ENCODE peak calls at places on chromosome 11, in eight cellular contexts. One of them, this sample, is unnamed.
A peak's percentile ranks its signal among the peaks of the same experiment; 100 is the strongest.

GRCh38 chr11:2664331-2664730 is 35.5 kb downstream of the KCNQ1OT1 start:
- DNase-seq in cardiac muscle cell: no peak
- DNase-seq in neural progenitor cell: no peak
- DNase-seq in endothelial cell of umbilical vein: no peak
- DNase-seq in upper lobe of left lung: no peak
- DNase-seq in right atrium auricular region: peak; percentile 49
- DNase-seq in left ventricle myocardium inferior: no peak
- DNase-seq in upper lobe of right lung: no peak
- DNase-seq in this sample: no peak

GRCh38 chr11:117037952-117038350 is 60.3 kb downstream of the SIK3 start:
- DNase-seq in left ventricle myocardium inferior: no peak
- DNase-seq in neural progenitor cell: no peak
- DNase-seq in upper lobe of left lung: no peak
- DNase-seq in cardiac muscle cell: no peak
- DNase-seq in endothelial cell of umbilical vein: peak; percentile 78
- DNase-seq in right atrium auricular region: no peak
- DNase-seq in upper lobe of right lung: no peak
- DNase-seq in this sample: no peak

GRCh38 chr11:70581991-70582885 is 183.9 kb downstream of the CTTN start:
- DNase-seq in upper lobe of left lung: no peak
- DNase-seq in upper lobe of right lung: peak; percentile 53
- DNase-seq in neural progenitor cell: no peak
- DNase-seq in left ventricle myocardium inferior: no peak
- DNase-seq in endothelial cell of umbilical vein: no peak
- DNase-seq in right atrium auricular region: no peak
- DNase-seq in cardiac muscle cell: no peak
- DNase-seq in this sample: no peak

GRCh38 chr11:126403658-126404057 is 48.2 kb downstream of the ST3GAL4 start:
- DNase-seq in right atrium auricular region: no peak
- DNase-seq in cardiac muscle cell: no peak
- DNase-seq in neural progenitor cell: no peak
- DNase-seq in left ventricle myocardium inferior: no peak
- DNase-seq in upper lobe of left lung: no peak
- DNase-seq in endothelial cell of umbilical vein: no peak
- DNase-seq in upper lobe of right lung: peak; percentile 48
- DNase-seq in this sample: no peak

GRCh38 chr11:43694477-43694876 is 13.9 kb downstream of the HSD17B12 start:
- DNase-seq in endothelial cell of umbilical vein: no peak
- DNase-seq in neural progenitor cell: no peak
- DNase-seq in left ventricle myocardium inferior: no peak
- DNase-seq in cardiac muscle cell: no peak
- DNase-seq in upper lobe of left lung: no peak
- DNase-seq in right atrium auricular region: no peak
- DNase-seq in upper lobe of right lung: no peak
- DNase-seq in this sample: no peak

GRCh38 chr11:77547863-77548551 is 41.7 kb upstream of the AQP11 start:
- DNase-seq in left ventricle myocardium inferior: no peak
- DNase-seq in upper lobe of right lung: no peak
- DNase-seq in endothelial cell of umbilical vein: peak; percentile 58
- DNase-seq in upper lobe of left lung: peak; percentile 24
- DNase-seq in right atrium auricular region: peak; percentile 51
- DNase-seq in cardiac muscle cell: peak; percentile 82
- DNase-seq in neural progenitor cell: peak; percentile 80
- DNase-seq in this sample: peak; percentile 0

GRCh38 chr11:1554981-1555712 is 16.9 kb downstream of the DUSP8 start:
- DNase-seq in neural progenitor cell: no peak
- DNase-seq in upper lobe of left lung: no peak
- DNase-seq in endothelial cell of umbilical vein: no peak
- DNase-seq in left ventricle myocardium inferior: no peak
- DNase-seq in right atrium auricular region: no peak
- DNase-seq in upper lobe of right lung: peak; percentile 59
- DNase-seq in cardiac muscle cell: no peak
- DNase-seq in this sample: no peak

GRCh38 chr11:103047837-103048236 is 44.1 kb downstream of the DCUN1D5 start:
- DNase-seq in upper lobe of left lung: no peak
- DNase-seq in neural progenitor cell: no peak
- DNase-seq in right atrium auricular region: no peak
- DNase-seq in cardiac muscle cell: no peak
- DNase-seq in left ventricle myocardium inferior: no peak
- DNase-seq in upper lobe of right lung: no peak
- DNase-seq in endothelial cell of umbilical vein: no peak
- DNase-seq in this sample: no peak

GRCh38 chr11:75597636-75598035 is 35.6 kb downstream of the SERPINH1 start:
- DNase-seq in upper lobe of right lung: no peak
- DNase-seq in upper lobe of left lung: no peak
- DNase-seq in cardiac muscle cell: peak; percentile 47
- DNase-seq in right atrium auricular region: no peak
- DNase-seq in left ventricle myocardium inferior: no peak
- DNase-seq in neural progenitor cell: peak; percentile 80
- DNase-seq in endothelial cell of umbilical vein: peak; percentile 41
- DNase-seq in this sample: no peak

GRCh38 chr11:57491371-57492061 is 24.0 kb downstream of the SLC43A1 start:
- DNase-seq in upper lobe of right lung: peak; percentile 72
- DNase-seq in left ventricle myocardium inferior: peak; percentile 46
- DNase-seq in neural progenitor cell: peak; percentile 72
- DNase-seq in upper lobe of left lung: no peak
- DNase-seq in endothelial cell of umbilical vein: peak; percentile 39
- DNase-seq in right atrium auricular region: no peak
- DNase-seq in cardiac muscle cell: peak; percentile 46
- DNase-seq in this sample: peak; percentile 27

GRCh38 chr11:131476266-131476665 is 105.9 kb downstream of the NTM start:
- DNase-seq in upper lobe of left lung: no peak
- DNase-seq in upper lobe of right lung: no peak
- DNase-seq in right atrium auricular region: no peak
- DNase-seq in neural progenitor cell: no peak
- DNase-seq in left ventricle myocardium inferior: no peak
- DNase-seq in endothelial cell of umbilical vein: no peak
- DNase-seq in cardiac muscle cell: no peak
- DNase-seq in this sample: no peak

GRCh38 chr11:117597083-117597482 is 199.9 kb downstream of the DSCAML1 start:
- DNase-seq in neural progenitor cell: peak; percentile 83
- DNase-seq in right atrium auricular region: no peak
- DNase-seq in upper lobe of right lung: peak; percentile 75
- DNase-seq in endothelial cell of umbilical vein: peak; percentile 38
- DNase-seq in cardiac muscle cell: peak; percentile 51
- DNase-seq in upper lobe of left lung: no peak
- DNase-seq in left ventricle myocardium inferior: peak; percentile 47
- DNase-seq in this sample: peak; percentile 12

GRCh38 chr11:76610871-76611475 is 59.6 kb downstream of the LRRC32 start:
- DNase-seq in left ventricle myocardium inferior: peak; percentile 65
- DNase-seq in upper lobe of left lung: no peak
- DNase-seq in cardiac muscle cell: no peak
- DNase-seq in upper lobe of right lung: no peak
- DNase-seq in endothelial cell of umbilical vein: no peak
- DNase-seq in neural progenitor cell: no peak
- DNase-seq in right atrium auricular region: no peak
- DNase-seq in this sample: no peak

GRCh38 chr11:23555085-23555484 is 694.8 kb upstream of the CCDC179 start:
- DNase-seq in neural progenitor cell: no peak
- DNase-seq in upper lobe of left lung: no peak
- DNase-seq in endothelial cell of umbilical vein: peak; percentile 57
- DNase-seq in left ventricle myocardium inferior: no peak
- DNase-seq in upper lobe of right lung: no peak
- DNase-seq in cardiac muscle cell: peak; percentile 9
- DNase-seq in right atrium auricular region: no peak
- DNase-seq in this sample: no peak

DNA sequence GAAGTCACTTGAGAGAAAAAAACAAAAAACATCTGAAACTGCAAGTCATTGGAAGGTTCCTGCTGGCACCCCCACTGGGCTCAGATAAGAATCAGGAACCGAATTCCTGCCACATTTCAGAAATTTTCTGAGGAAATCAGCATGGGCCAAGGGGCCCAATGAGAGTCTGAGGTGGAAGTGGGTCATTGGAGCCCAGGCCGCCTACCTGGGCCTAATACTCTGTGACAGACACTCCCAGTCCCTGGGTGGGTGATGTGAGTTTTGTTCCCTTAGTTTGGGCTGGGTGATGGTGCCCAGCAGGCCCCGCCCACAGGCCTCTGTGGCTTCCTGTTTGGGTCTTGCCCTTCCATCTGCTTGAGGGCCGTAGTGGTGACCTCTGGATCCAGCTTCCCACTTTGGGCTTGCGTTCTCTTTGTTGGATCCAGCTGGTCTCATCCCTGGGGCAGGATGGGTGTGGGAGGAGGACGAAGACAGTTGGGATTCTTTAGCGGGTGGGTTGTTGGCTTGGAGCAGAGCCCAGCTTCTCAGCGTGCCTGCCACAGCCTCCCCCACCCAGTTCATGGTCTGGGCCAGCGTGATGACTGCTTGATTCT is 40.7 kb downstream of the PARVA start:
- DNase-seq in endothelial cell of umbilical vein: no peak
- DNase-seq in upper lobe of right lung: no peak
- DNase-seq in neural progenitor cell: no peak
- DNase-seq in upper lobe of left lung: no peak
- DNase-seq in right atrium auricular region: no peak
- DNase-seq in cardiac muscle cell: peak; percentile 82
- DNase-seq in left ventricle myocardium inferior: no peak
- DNase-seq in this sample: no peak
- H3K27ac ChIP-seq in endothelial cell of umbilical vein: no peak overlapping the region
- H3K27ac ChIP-seq in upper lobe of right lung: no peak overlapping the region
- H3K27ac ChIP-seq in neural progenitor cell: no peak overlapping the region
- H3K27ac ChIP-seq in upper lobe of left lung: no peak overlapping the region
- H3K27ac ChIP-seq in right atrium auricular region: peak overlapping the region; percentile 35
- H3K27ac ChIP-seq in cardiac muscle cell: no peak overlapping the region
- H3K27ac ChIP-seq in left ventricle myocardium inferior: no peak overlapping the region
- H3K27ac ChIP-seq in this sample: no peak overlapping the region

GRCh38 chr11:114738954-114739353 is 60.6 kb downstream of the NXPE2 start:
- DNase-seq in left ventricle myocardium inferior: no peak
- DNase-seq in right atrium auricular region: no peak
- DNase-seq in upper lobe of right lung: no peak
- DNase-seq in endothelial cell of umbilical vein: peak; percentile 50
- DNase-seq in neural progenitor cell: peak; percentile 71
- DNase-seq in cardiac muscle cell: peak; percentile 60
- DNase-seq in upper lobe of left lung: peak; percentile 24
- DNase-seq in this sample: no peak
- TF ChIP-seq CTCF in left ventricle myocardium inferior: peak; percentile 77
- TF ChIP-seq CTCF in right atrium auricular region: peak; percentile 43
- TF ChIP-seq CTCF in upper lobe of right lung: peak; percentile 76
- TF ChIP-seq CTCF in endothelial cell of umbilical vein: peak; percentile 57
- TF ChIP-seq CTCF in neural progenitor cell: peak; percentile 82
- TF ChIP-seq CTCF in cardiac muscle cell: peak; percentile 79
- TF ChIP-seq CTCF in upper lobe of left lung: peak; percentile 39
- TF ChIP-seq CTCF in this sample: peak; percentile 16

GRCh38 chr11:11806586-11806985 is 35.2 kb upstream of the USP47 start:
- DNase-seq in endothelial cell of umbilical vein: no peak
- DNase-seq in cardiac muscle cell: no peak
- DNase-seq in neural progenitor cell: no peak
- DNase-seq in upper lobe of left lung: no peak
- DNase-seq in upper lobe of right lung: no peak
- DNase-seq in right atrium auricular region: no peak
- DNase-seq in left ventricle myocardium inferior: no peak
- DNase-seq in this sample: no peak

GRCh38 chr11:11806074-11806473 is 35.7 kb upstream of the USP47 start:
- DNase-seq in endothelial cell of umbilical vein: no peak
- DNase-seq in cardiac muscle cell: no peak
- DNase-seq in left ventricle myocardium inferior: no peak
- DNase-seq in neural progenitor cell: no peak
- DNase-seq in right atrium auricular region: no peak
- DNase-seq in upper lobe of right lung: no peak
- DNase-seq in upper lobe of left lung: no peak
- DNase-seq in this sample: no peak

GRCh38 chr11:11808992-11809583 is 32.7 kb upstream of the USP47 start:
- DNase-seq in endothelial cell of umbilical vein: no peak
- DNase-seq in upper lobe of left lung: no peak
- DNase-seq in cardiac muscle cell: no peak
- DNase-seq in right atrium auricular region: no peak
- DNase-seq in neural progenitor cell: no peak
- DNase-seq in upper lobe of right lung: no peak
- DNase-seq in left ventricle myocardium inferior: no peak
- DNase-seq in this sample: no peak

GRCh38 chr11:11807811-11808210 is 34.0 kb upstream of the USP47 start:
- DNase-seq in left ventricle myocardium inferior: no peak
- DNase-seq in right atrium auricular region: no peak
- DNase-seq in cardiac muscle cell: no peak
- DNase-seq in upper lobe of right lung: no peak
- DNase-seq in neural progenitor cell: no peak
- DNase-seq in upper lobe of left lung: no peak
- DNase-seq in endothelial cell of umbilical vein: no peak
- DNase-seq in this sample: no peak

DNA sequence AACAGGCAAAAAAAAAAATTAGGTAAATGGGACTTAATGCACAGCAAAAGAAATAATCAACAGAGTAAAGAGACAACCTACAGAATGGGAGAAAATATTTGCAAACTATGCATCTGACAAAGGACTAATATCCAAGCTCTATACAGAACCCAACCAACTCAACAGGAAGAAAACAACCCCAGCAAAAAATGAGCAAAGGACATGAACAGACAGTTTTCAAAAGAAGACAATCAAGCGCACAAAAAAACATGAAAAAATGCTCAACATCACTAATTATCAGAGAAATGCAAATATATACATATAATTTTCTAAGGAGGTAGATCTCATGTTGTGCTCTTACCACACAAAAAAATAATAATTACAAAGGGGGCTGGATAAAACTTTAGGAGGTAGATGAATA is 36.5 kb upstream of the USP47 start:
- DNase-seq in left ventricle myocardium inferior: no peak
- DNase-seq in neural progenitor cell: no peak
- DNase-seq in cardiac muscle cell: no peak
- DNase-seq in right atrium auricular region: no peak
- DNase-seq in endothelial cell of umbilical vein: no peak
- DNase-seq in upper lobe of right lung: no peak
- DNase-seq in upper lobe of left lung: no peak
- DNase-seq in this sample: no peak
- H3K27me3 ChIP-seq in left ventricle myocardium inferior: no peaks in the 10 kb centered on the region
- H3K27me3 ChIP-seq in neural progenitor cell: no peaks in the 10 kb centered on the region
- H3K27me3 ChIP-seq in cardiac muscle cell: peaks cover 6% of the 10 kb centered on the region
- H3K27me3 ChIP-seq in right atrium auricular region: no peaks in the 10 kb centered on the region
- H3K27me3 ChIP-seq in endothelial cell of umbilical vein: peaks cover 14% of the 10 kb centered on the region
- H3K27me3 ChIP-seq in upper lobe of right lung: no peaks in the 10 kb centered on the region
- H3K27me3 ChIP-seq in upper lobe of left lung: no peaks in the 10 kb centered on the region
- H3K27me3 ChIP-seq in this sample: peaks cover 4% of the 10 kb centered on the region

GRCh38 chr11:78562398-78562797 is 12.3 kb downstream of the NARS2 start:
- DNase-seq in neural progenitor cell: peak; percentile 11
- DNase-seq in upper lobe of right lung: no peak
- DNase-seq in right atrium auricular region: no peak
- DNase-seq in endothelial cell of umbilical vein: peak; percentile 64
- DNase-seq in cardiac muscle cell: peak; percentile 71
- DNase-seq in left ventricle myocardium inferior: no peak
- DNase-seq in upper lobe of left lung: no peak
- DNase-seq in this sample: no peak
- H3K27ac ChIP-seq in neural progenitor cell: peak overlapping the region; percentile 6
- H3K27ac ChIP-seq in upper lobe of right lung: peak overlapping the region; percentile 72
- H3K27ac ChIP-seq in right atrium auricular region: peak overlapping the region; percentile 58
- H3K27ac ChIP-seq in endothelial cell of umbilical vein: peak overlapping the region; percentile 68
- H3K27ac ChIP-seq in cardiac muscle cell: no peak overlapping the region
- H3K27ac ChIP-seq in left ventricle myocardium inferior: peak overlapping the region; percentile 71
- H3K27ac ChIP-seq in upper lobe of left lung: peak overlapping the region; percentile 57
- H3K27ac ChIP-seq in this sample: no peak overlapping the region

DNA sequence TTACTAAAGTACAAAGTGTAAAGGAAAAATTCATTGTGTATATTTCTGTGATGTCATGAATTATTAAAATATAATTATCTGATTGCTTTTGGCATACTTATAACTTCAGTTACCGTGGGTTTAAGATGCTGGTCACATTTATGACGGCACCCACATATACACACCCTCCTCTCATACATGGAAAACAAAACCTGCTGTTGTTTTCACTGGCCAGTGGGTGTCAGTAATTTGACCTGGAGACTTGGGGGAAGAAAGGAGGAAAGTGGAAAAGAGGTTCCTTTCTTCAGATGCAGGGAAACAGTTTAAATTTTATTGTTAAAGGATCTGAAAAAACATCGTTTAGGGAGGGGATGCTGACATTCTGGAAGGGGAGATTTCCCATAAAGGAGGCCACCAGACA is 742 bp upstream of the BBOX1 start:
- DNase-seq in endothelial cell of umbilical vein: no peak
- DNase-seq in upper lobe of right lung: no peak
- DNase-seq in left ventricle myocardium inferior: no peak
- DNase-seq in cardiac muscle cell: no peak
- DNase-seq in neural progenitor cell: no peak
- DNase-seq in upper lobe of left lung: no peak
- DNase-seq in right atrium auricular region: no peak
- DNase-seq in this sample: no peak
- TF ChIP-seq CTCF in endothelial cell of umbilical vein: no peak
- TF ChIP-seq CTCF in upper lobe of right lung: no peak
- TF ChIP-seq CTCF in left ventricle myocardium inferior: no peak
- TF ChIP-seq CTCF in cardiac muscle cell: no peak
- TF ChIP-seq CTCF in neural progenitor cell: peak; percentile 18
- TF ChIP-seq CTCF in upper lobe of left lung: no peak
- TF ChIP-seq CTCF in right atrium auricular region: no peak
- TF ChIP-seq CTCF in this sample: no peak